ENCODE peak calls at places on chromosomes 4 and X, in six cellular contexts. One of them, this sample, is unnamed.

GRCh38 chr4:141497627-141498026 is 138.8 kb upstream of the IL15 start:
- DNase-seq in effector memory CD4-positive, alpha-beta T cell: no peak
- DNase-seq in fibroblast of lung: no peak
- DNase-seq in Peyer's patch: no peak
- DNase-seq in Caco-2: no peak
- DNase-seq in heart right ventricle: no peak
- DNase-seq in this sample: no peak

GRCh38 chr4:85783483-85783882 is 308.5 kb downstream of the ARHGAP24 start:
- DNase-seq in effector memory CD4-positive, alpha-beta T cell: no peak
- DNase-seq in fibroblast of lung: peak; percentile 87
- DNase-seq in Peyer's patch: no peak
- DNase-seq in Caco-2: no peak
- DNase-seq in heart right ventricle: no peak
- DNase-seq in this sample: no peak

GRCh38 chrX:15761564-15762191 is 23.6 kb downstream of the CA5B start:
- DNase-seq in effector memory CD4-positive, alpha-beta T cell: no peak
- DNase-seq in fibroblast of lung: no peak
- DNase-seq in Peyer's patch: no peak
- DNase-seq in Caco-2: peak; percentile 32
- DNase-seq in heart right ventricle: no peak
- DNase-seq in this sample: peak; percentile 67

GRCh38 chr4:13938299-13938698 is 310.8 kb upstream of the BOD1L1 start:
- DNase-seq in effector memory CD4-positive, alpha-beta T cell: no peak
- DNase-seq in fibroblast of lung: no peak
- DNase-seq in Peyer's patch: no peak
- DNase-seq in Caco-2: no peak
- DNase-seq in heart right ventricle: no peak
- DNase-seq in this sample: no peak

GRCh38 chr4:184250795-184251679 is 33.4 kb upstream of the ENPP6 start:
- DNase-seq in effector memory CD4-positive, alpha-beta T cell: no peak
- DNase-seq in fibroblast of lung: peak; percentile 43
- DNase-seq in Peyer's patch: no peak
- DNase-seq in Caco-2: peak; percentile 53
- DNase-seq in heart right ventricle: no peak
- DNase-seq in this sample: peak; percentile 61

GRCh38 chr4:105551968-105552746 is at the start of gene ARHGEF38:
- DNase-seq in effector memory CD4-positive, alpha-beta T cell: no peak
- DNase-seq in fibroblast of lung: peak; percentile 33
- DNase-seq in Peyer's patch: no peak
- DNase-seq in Caco-2: peak; percentile 58
- DNase-seq in heart right ventricle: no peak
- DNase-seq in this sample: no peak

GRCh38 chr4:78386679-78387078 is 164.9 kb upstream of the ANXA3 start:
- DNase-seq in effector memory CD4-positive, alpha-beta T cell: no peak
- DNase-seq in fibroblast of lung: no peak
- DNase-seq in Peyer's patch: no peak
- DNase-seq in Caco-2: no peak
- DNase-seq in heart right ventricle: no peak
- DNase-seq in this sample: no peak

GRCh38 chrX:154834562-154834961 is at the start of gene SMIM9:
- DNase-seq in effector memory CD4-positive, alpha-beta T cell: no peak
- DNase-seq in fibroblast of lung: no peak
- DNase-seq in Peyer's patch: no peak
- DNase-seq in Caco-2: no peak
- DNase-seq in heart right ventricle: no peak
- DNase-seq in this sample: no peak

GRCh38 chrX:123713841-123714240 is 19.0 kb downstream of the THOC2 start:
- DNase-seq in effector memory CD4-positive, alpha-beta T cell: no peak
- DNase-seq in fibroblast of lung: peak; percentile 3
- DNase-seq in Peyer's patch: no peak
- DNase-seq in Caco-2: no peak
- DNase-seq in heart right ventricle: no peak
- DNase-seq in this sample: no peak

GRCh38 chrX:37800762-37801161 is 20.9 kb downstream of the CYBB start:
- DNase-seq in effector memory CD4-positive, alpha-beta T cell: no peak
- DNase-seq in fibroblast of lung: no peak
- DNase-seq in Peyer's patch: no peak
- DNase-seq in Caco-2: no peak
- DNase-seq in heart right ventricle: no peak
- DNase-seq in this sample: no peak

GRCh38 chr4:95084584-95084983 is 326.8 kb downstream of the BMPR1B start:
- DNase-seq in effector memory CD4-positive, alpha-beta T cell: no peak
- DNase-seq in fibroblast of lung: peak; percentile 6
- DNase-seq in Peyer's patch: no peak
- DNase-seq in Caco-2: peak; percentile 70
- DNase-seq in heart right ventricle: no peak
- DNase-seq in this sample: no peak

GRCh38 chr4:95091272-95091671 is 333.5 kb downstream of the BMPR1B start:
- DNase-seq in effector memory CD4-positive, alpha-beta T cell: no peak
- DNase-seq in fibroblast of lung: peak; percentile 71
- DNase-seq in Peyer's patch: no peak
- DNase-seq in Caco-2: no peak
- DNase-seq in heart right ventricle: no peak
- DNase-seq in this sample: no peak

GRCh38 chr4:95086532-95086931 is 328.8 kb downstream of the BMPR1B start:
- DNase-seq in effector memory CD4-positive, alpha-beta T cell: no peak
- DNase-seq in fibroblast of lung: peak; percentile 26
- DNase-seq in Peyer's patch: no peak
- DNase-seq in Caco-2: no peak
- DNase-seq in heart right ventricle: no peak
- DNase-seq in this sample: no peak

GRCh38 chr4:95085118-95085833 is 327.5 kb downstream of the BMPR1B start:
- DNase-seq in effector memory CD4-positive, alpha-beta T cell: no peak
- DNase-seq in fibroblast of lung: no peak
- DNase-seq in Peyer's patch: no peak
- DNase-seq in Caco-2: peak; percentile 36
- DNase-seq in heart right ventricle: no peak
- DNase-seq in this sample: peak; percentile 37

DNA sequence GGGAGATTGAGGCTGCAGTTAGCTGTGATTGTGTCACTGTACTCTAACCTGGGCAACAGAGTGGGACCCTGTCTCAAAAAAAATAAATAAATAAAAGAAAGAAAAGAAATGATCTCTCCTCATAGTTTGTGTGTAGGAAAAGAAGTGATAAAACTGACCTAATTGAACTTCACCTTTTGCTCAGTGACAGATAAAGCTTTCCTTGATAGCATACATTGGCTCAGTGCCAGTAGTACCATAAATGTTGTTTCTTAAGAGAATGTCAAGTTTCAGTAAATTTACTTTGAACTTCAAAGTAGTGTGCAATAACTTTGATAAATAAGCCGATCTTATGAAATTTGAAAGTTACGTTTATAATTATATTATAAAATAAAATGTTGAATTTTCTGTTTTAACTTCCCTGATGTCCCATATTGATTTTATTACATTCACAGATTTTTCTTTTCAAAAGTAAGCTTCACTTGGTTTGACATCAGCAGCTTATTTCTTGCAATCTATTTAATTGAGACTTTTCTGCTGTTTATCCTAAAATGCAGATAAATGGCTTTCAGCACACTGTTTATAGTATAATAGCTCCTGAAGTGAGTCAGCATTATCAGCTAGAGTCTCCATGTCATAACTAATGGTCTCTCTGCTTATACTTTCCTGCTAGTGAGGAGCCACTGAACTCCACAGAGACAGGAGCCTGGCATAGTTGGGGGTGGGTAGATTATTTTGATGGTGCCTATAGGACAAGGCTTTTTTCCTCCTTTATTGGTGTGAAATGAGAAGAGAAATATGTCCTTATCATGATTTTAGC is 330.1 kb downstream of the BMPR1B start:
- DNase-seq in effector memory CD4-positive, alpha-beta T cell: no peak
- DNase-seq in fibroblast of lung: peak; percentile 54
- DNase-seq in Peyer's patch: no peak
- DNase-seq in Caco-2: no peak
- DNase-seq in heart right ventricle: no peak
- DNase-seq in this sample: no peak
- H3K4me1 ChIP-seq in effector memory CD4-positive, alpha-beta T cell: no peaks in the 10 kb centered on the region
- H3K4me1 ChIP-seq in fibroblast of lung: no peaks in the 10 kb centered on the region
- H3K4me1 ChIP-seq in Peyer's patch: no peaks in the 10 kb centered on the region
- H3K4me1 ChIP-seq in Caco-2: peaks cover 48% of the 10 kb centered on the region
- H3K4me1 ChIP-seq in heart right ventricle: no peaks in the 10 kb centered on the region
- H3K4me1 ChIP-seq in this sample: no peaks in the 10 kb centered on the region

GRCh38 chr4:40204507-40205258 is 7.9 kb downstream of the RHOH start:
- DNase-seq in effector memory CD4-positive, alpha-beta T cell: no peak
- DNase-seq in fibroblast of lung: no peak
- DNase-seq in Peyer's patch: no peak
- DNase-seq in Caco-2: no peak
- DNase-seq in heart right ventricle: no peak
- DNase-seq in this sample: no peak

GRCh38 chr4:40199999-40200880 is 3.4 kb downstream of the RHOH start:
- DNase-seq in effector memory CD4-positive, alpha-beta T cell: no peak
- DNase-seq in fibroblast of lung: peak; percentile 52
- DNase-seq in Peyer's patch: peak; percentile 82
- DNase-seq in Caco-2: no peak
- DNase-seq in heart right ventricle: no peak
- DNase-seq in this sample: peak; percentile 70

GRCh38 chr4:40200881-40201797 is 4.3 kb downstream of the RHOH start:
- DNase-seq in effector memory CD4-positive, alpha-beta T cell: no peak
- DNase-seq in fibroblast of lung: peak; percentile 26
- DNase-seq in Peyer's patch: no peak
- DNase-seq in Caco-2: no peak
- DNase-seq in heart right ventricle: no peak
- DNase-seq in this sample: peak; percentile 53

GRCh38 chr4:40201898-40202297 is 5.1 kb downstream of the RHOH start:
- DNase-seq in effector memory CD4-positive, alpha-beta T cell: no peak
- DNase-seq in fibroblast of lung: no peak
- DNase-seq in Peyer's patch: no peak
- DNase-seq in Caco-2: no peak
- DNase-seq in heart right ventricle: no peak
- DNase-seq in this sample: no peak

GRCh38 chr4:40202474-40202873 is 5.6 kb downstream of the RHOH start:
- DNase-seq in effector memory CD4-positive, alpha-beta T cell: no peak
- DNase-seq in fibroblast of lung: no peak
- DNase-seq in Peyer's patch: no peak
- DNase-seq in Caco-2: no peak
- DNase-seq in heart right ventricle: no peak
- DNase-seq in this sample: no peak
- H3K4me3 ChIP-seq in effector memory CD4-positive, alpha-beta T cell: peak overlapping the region; percentile 87
- H3K4me3 ChIP-seq in fibroblast of lung: no peak overlapping the region
- H3K4me3 ChIP-seq in Peyer's patch: peak overlapping the region; percentile 0
- H3K4me3 ChIP-seq in Caco-2: no peak overlapping the region
- H3K4me3 ChIP-seq in heart right ventricle: no peak overlapping the region
- H3K4me3 ChIP-seq in this sample: peak overlapping the region; percentile 97

GRCh38 chr4:158825443-158826036 is 56.7 kb downstream of the FNIP2 start:
- DNase-seq in effector memory CD4-positive, alpha-beta T cell: no peak
- DNase-seq in fibroblast of lung: no peak
- DNase-seq in Peyer's patch: no peak
- DNase-seq in Caco-2: peak; percentile 8
- DNase-seq in heart right ventricle: no peak
- DNase-seq in this sample: no peak
- H3K4me1 ChIP-seq in effector memory CD4-positive, alpha-beta T cell: peaks cover 20% of the 10 kb centered on the region
- H3K4me1 ChIP-seq in fibroblast of lung: peaks cover 7% of the 10 kb centered on the region
- H3K4me1 ChIP-seq in Peyer's patch: peaks cover 10% of the 10 kb centered on the region
- H3K4me1 ChIP-seq in Caco-2: peaks cover 47% of the 10 kb centered on the region
- H3K4me1 ChIP-seq in heart right ventricle: peaks cover 73% of the 10 kb centered on the region
- H3K4me1 ChIP-seq in this sample: peaks cover 20% of the 10 kb centered on the region

GRCh38 chr4:123446791-123447474 is 50.3 kb downstream of the SPRY1 start:
- DNase-seq in effector memory CD4-positive, alpha-beta T cell: no peak
- DNase-seq in fibroblast of lung: no peak
- DNase-seq in Peyer's patch: no peak
- DNase-seq in Caco-2: no peak
- DNase-seq in heart right ventricle: no peak
- DNase-seq in this sample: no peak

GRCh38 chr4:123444298-123444731 is 47.7 kb downstream of the SPRY1 start:
- DNase-seq in effector memory CD4-positive, alpha-beta T cell: no peak
- DNase-seq in fibroblast of lung: peak; percentile 58
- DNase-seq in Peyer's patch: peak; percentile 69
- DNase-seq in Caco-2: peak; percentile 82
- DNase-seq in heart right ventricle: peak; percentile 50
- DNase-seq in this sample: peak; percentile 43

GRCh38 chr4:123438031-123438430 is 41.4 kb downstream of the SPRY1 start:
- DNase-seq in effector memory CD4-positive, alpha-beta T cell: no peak
- DNase-seq in fibroblast of lung: no peak
- DNase-seq in Peyer's patch: no peak
- DNase-seq in Caco-2: no peak
- DNase-seq in heart right ventricle: no peak
- DNase-seq in this sample: no peak

GRCh38 chr4:123449362-123449761 is 52.8 kb downstream of the SPRY1 start:
- DNase-seq in effector memory CD4-positive, alpha-beta T cell: no peak
- DNase-seq in fibroblast of lung: peak; percentile 25
- DNase-seq in Peyer's patch: no peak
- DNase-seq in Caco-2: no peak
- DNase-seq in heart right ventricle: no peak
- DNase-seq in this sample: no peak

GRCh38 chr4:123443401-123444297 is 47.1 kb downstream of the SPRY1 start:
- DNase-seq in effector memory CD4-positive, alpha-beta T cell: no peak
- DNase-seq in fibroblast of lung: peak; percentile 13
- DNase-seq in Peyer's patch: peak; percentile 61
- DNase-seq in Caco-2: peak; percentile 2
- DNase-seq in heart right ventricle: no peak
- DNase-seq in this sample: no peak
- H3K4me3 ChIP-seq in effector memory CD4-positive, alpha-beta T cell: no peak overlapping the region
- H3K4me3 ChIP-seq in fibroblast of lung: no peak overlapping the region
- H3K4me3 ChIP-seq in Peyer's patch: no peak overlapping the region
- H3K4me3 ChIP-seq in Caco-2: peak overlapping the region; percentile 10
- H3K4me3 ChIP-seq in heart right ventricle: no peak overlapping the region
- H3K4me3 ChIP-seq in this sample: no peak overlapping the region

GRCh38 chrX:136206916-136207315 is 44.3 kb downstream of the MAP7D3 start:
- DNase-seq in effector memory CD4-positive, alpha-beta T cell: no peak
- DNase-seq in fibroblast of lung: no peak
- DNase-seq in Peyer's patch: no peak
- DNase-seq in Caco-2: no peak
- DNase-seq in heart right ventricle: no peak
- DNase-seq in this sample: no peak
- H3K4me1 ChIP-seq in effector memory CD4-positive, alpha-beta T cell: peaks cover 10% of the 10 kb centered on the region
- H3K4me1 ChIP-seq in fibroblast of lung: peaks cover 5% of the 10 kb centered on the region
- H3K4me1 ChIP-seq in Peyer's patch: no peaks in the 10 kb centered on the region
- H3K4me1 ChIP-seq in Caco-2: peaks cover 10% of the 10 kb centered on the region
- H3K4me1 ChIP-seq in heart right ventricle: peaks cover 53% of the 10 kb centered on the region
- H3K4me1 ChIP-seq in this sample: no peaks in the 10 kb centered on the region

This sample was measured in CD4-positive, CD25-positive, alpha-beta regulatory T cell.